ENCODE peak calls at places on chromosomes 13 and 19, in nine cellular contexts. One of them, this sample, is unnamed.
A peak's percentile ranks its signal among the peaks of the same experiment; 100 is the strongest.

GRCh38 chr19:40254714-40255418 is 28.4 kb upstream of the CCNP start:
- DNase-seq in A549: no peak
- DNase-seq in heart left ventricle: no peak
- DNase-seq in H54: no peak
- DNase-seq in ovary: no peak
- DNase-seq in stomach: no peak
- DNase-seq in lower leg skin: no peak
- DNase-seq in erythroblast: no peak
- DNase-seq in NB4: no peak
- DNase-seq in this sample: no peak

GRCh38 chr19:3224346-3225325 is at the start of gene CELF5:
- DNase-seq in A549: peak; percentile 35
- DNase-seq in heart left ventricle: peak; percentile 51
- DNase-seq in H54: peak; percentile 82
- DNase-seq in ovary: peak; percentile 59
- DNase-seq in stomach: peak; percentile 61
- DNase-seq in lower leg skin: no peak
- DNase-seq in erythroblast: peak; percentile 64
- DNase-seq in NB4: peak; percentile 33
- DNase-seq in this sample: no peak

GRCh38 chr19:54373781-54374266 is 9.1 kb upstream of the LAIR1 start:
- DNase-seq in A549: no peak
- DNase-seq in heart left ventricle: peak; percentile 52
- DNase-seq in H54: no peak
- DNase-seq in ovary: no peak
- DNase-seq in stomach: no peak
- DNase-seq in lower leg skin: no peak
- DNase-seq in erythroblast: no peak
- DNase-seq in NB4: peak; percentile 89
- DNase-seq in this sample: peak; percentile 32

GRCh38 chr13:32417995-32418394 is 9.9 kb downstream of the N4BP2L1 start:
- DNase-seq in A549: no peak
- DNase-seq in heart left ventricle: no peak
- DNase-seq in H54: no peak
- DNase-seq in ovary: no peak
- DNase-seq in stomach: no peak
- DNase-seq in lower leg skin: no peak
- DNase-seq in erythroblast: no peak
- DNase-seq in NB4: no peak
- DNase-seq in this sample: no peak

GRCh38 chr19:10450853-10451609 is 30.7 kb downstream of the PDE4A start:
- DNase-seq in A549: peak; percentile 34
- DNase-seq in heart left ventricle: no peak
- DNase-seq in H54: peak; percentile 68
- DNase-seq in ovary: no peak
- DNase-seq in stomach: no peak
- DNase-seq in lower leg skin: no peak
- DNase-seq in erythroblast: peak; percentile 88
- DNase-seq in NB4: peak; percentile 75
- DNase-seq in this sample: no peak

GRCh38 chr13:21707586-21707985 is 36.7 kb downstream of the FGF9 start:
- DNase-seq in A549: no peak
- DNase-seq in heart left ventricle: no peak
- DNase-seq in H54: no peak
- DNase-seq in ovary: no peak
- DNase-seq in stomach: no peak
- DNase-seq in lower leg skin: no peak
- DNase-seq in erythroblast: no peak
- DNase-seq in NB4: no peak
- DNase-seq in this sample: no peak

GRCh38 chr19:801030-801860 is 4.0 kb downstream of the PTBP1 start:
- DNase-seq in A549: no peak
- DNase-seq in heart left ventricle: peak; percentile 91
- DNase-seq in H54: no peak
- DNase-seq in ovary: peak; percentile 71
- DNase-seq in stomach: peak; percentile 84
- DNase-seq in lower leg skin: no peak
- DNase-seq in erythroblast: no peak
- DNase-seq in NB4: no peak
- DNase-seq in this sample: no peak

GRCh38 chr19:44163789-44164188 is 1.1 kb upstream of the ZNF226 start:
- DNase-seq in A549: no peak
- DNase-seq in heart left ventricle: no peak
- DNase-seq in H54: no peak
- DNase-seq in ovary: no peak
- DNase-seq in stomach: no peak
- DNase-seq in lower leg skin: no peak
- DNase-seq in erythroblast: no peak
- DNase-seq in NB4: no peak
- DNase-seq in this sample: no peak

GRCh38 chr19:55220525-55220924 is 8.0 kb downstream of the TMEM86B start:
- DNase-seq in A549: no peak
- DNase-seq in heart left ventricle: no peak
- DNase-seq in H54: no peak
- DNase-seq in ovary: no peak
- DNase-seq in stomach: no peak
- DNase-seq in lower leg skin: no peak
- DNase-seq in erythroblast: peak; percentile 19
- DNase-seq in NB4: no peak
- DNase-seq in this sample: no peak

GRCh38 chr13:38090913-38091312 is 221.3 kb upstream of the TRPC4 start:
- DNase-seq in A549: no peak
- DNase-seq in heart left ventricle: no peak
- DNase-seq in H54: no peak
- DNase-seq in ovary: no peak
- DNase-seq in stomach: no peak
- DNase-seq in lower leg skin: no peak
- DNase-seq in erythroblast: no peak
- DNase-seq in NB4: peak; percentile 14
- DNase-seq in this sample: no peak

GRCh38 chr13:86840250-86841191 is 830.6 kb upstream of the SLITRK5 start:
- DNase-seq in A549: no peak
- DNase-seq in heart left ventricle: no peak
- DNase-seq in H54: no peak
- DNase-seq in ovary: no peak
- DNase-seq in stomach: no peak
- DNase-seq in lower leg skin: no peak
- DNase-seq in erythroblast: no peak
- DNase-seq in NB4: no peak
- DNase-seq in this sample: no peak

GRCh38 chr13:48530833-48531232 is 2.0 kb downstream of the RCBTB2 start:
- DNase-seq in A549: no peak
- DNase-seq in heart left ventricle: no peak
- DNase-seq in H54: no peak
- DNase-seq in ovary: no peak
- DNase-seq in stomach: no peak
- DNase-seq in lower leg skin: no peak
- DNase-seq in erythroblast: no peak
- DNase-seq in NB4: no peak
- DNase-seq in this sample: no peak

GRCh38 chr13:48527955-48528354 is 4.9 kb downstream of the RCBTB2 start:
- DNase-seq in A549: no peak
- DNase-seq in heart left ventricle: no peak
- DNase-seq in H54: no peak
- DNase-seq in ovary: no peak
- DNase-seq in stomach: no peak
- DNase-seq in lower leg skin: no peak
- DNase-seq in erythroblast: no peak
- DNase-seq in NB4: no peak
- DNase-seq in this sample: no peak

GRCh38 chr13:48526269-48526668 is 6.6 kb downstream of the RCBTB2 start:
- DNase-seq in A549: no peak
- DNase-seq in heart left ventricle: no peak
- DNase-seq in H54: no peak
- DNase-seq in ovary: no peak
- DNase-seq in stomach: no peak
- DNase-seq in lower leg skin: no peak
- DNase-seq in erythroblast: no peak
- DNase-seq in NB4: no peak
- DNase-seq in this sample: no peak

GRCh38 chr13:48531416-48532145 is 1.3 kb downstream of the RCBTB2 start:
- DNase-seq in A549: no peak
- DNase-seq in heart left ventricle: no peak
- DNase-seq in H54: no peak
- DNase-seq in ovary: no peak
- DNase-seq in stomach: no peak
- DNase-seq in lower leg skin: no peak
- DNase-seq in erythroblast: no peak
- DNase-seq in NB4: peak; percentile 45
- DNase-seq in this sample: no peak

DNA sequence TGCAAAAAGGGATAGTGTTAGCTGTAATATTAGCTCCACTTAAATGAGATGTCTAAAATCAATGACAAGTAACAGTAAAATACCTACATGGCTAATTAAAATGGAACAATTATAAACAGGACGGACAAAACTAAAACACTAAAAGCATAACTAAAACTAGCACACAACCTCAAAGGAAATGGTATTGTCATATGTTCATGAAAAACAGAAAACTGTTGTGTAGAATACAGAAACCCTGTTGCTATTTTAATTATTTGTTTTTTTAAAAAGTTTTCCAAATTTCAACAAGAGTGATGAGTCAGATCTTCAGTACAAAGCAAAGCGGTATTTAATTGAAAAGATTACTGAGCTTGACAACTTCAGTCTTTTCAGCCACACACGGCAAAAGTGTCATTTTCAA is 4.2 kb downstream of the RCBTB2 start:
- DNase-seq in A549: no peak
- DNase-seq in heart left ventricle: no peak
- DNase-seq in H54: no peak
- DNase-seq in ovary: no peak
- DNase-seq in stomach: no peak
- DNase-seq in lower leg skin: no peak
- DNase-seq in erythroblast: no peak
- DNase-seq in NB4: no peak
- DNase-seq in this sample: no peak
- TF ChIP-seq POLR2A in A549: no peak
- TF ChIP-seq POLR2A in heart left ventricle: no peak
- TF ChIP-seq POLR2A in H54: no peak
- TF ChIP-seq POLR2A in ovary: no peak
- TF ChIP-seq POLR2A in stomach: no peak
- TF ChIP-seq POLR2A in lower leg skin: no peak
- TF ChIP-seq POLR2A in erythroblast: no peak
- TF ChIP-seq POLR2A in NB4: no peak
- TF ChIP-seq POLR2A in this sample: no peak

GRCh38 chr19:15010497-15011255 is 31.0 kb upstream of the SLC1A6 start:
- DNase-seq in A549: no peak
- DNase-seq in heart left ventricle: no peak
- DNase-seq in H54: no peak
- DNase-seq in ovary: no peak
- DNase-seq in stomach: no peak
- DNase-seq in lower leg skin: no peak
- DNase-seq in erythroblast: no peak
- DNase-seq in NB4: no peak
- DNase-seq in this sample: no peak

GRCh38 chr19:15015946-15016542 is 33.2 kb upstream of the CASP14 start:
- DNase-seq in A549: no peak
- DNase-seq in heart left ventricle: no peak
- DNase-seq in H54: peak; percentile 39
- DNase-seq in ovary: no peak
- DNase-seq in stomach: no peak
- DNase-seq in lower leg skin: no peak
- DNase-seq in erythroblast: peak; percentile 36
- DNase-seq in NB4: peak; percentile 41
- DNase-seq in this sample: no peak

GRCh38 chr19:15014579-15014978 is 34.7 kb upstream of the CASP14 start:
- DNase-seq in A549: no peak
- DNase-seq in heart left ventricle: no peak
- DNase-seq in H54: no peak
- DNase-seq in ovary: no peak
- DNase-seq in stomach: no peak
- DNase-seq in lower leg skin: no peak
- DNase-seq in erythroblast: no peak
- DNase-seq in NB4: peak; percentile 15
- DNase-seq in this sample: no peak
- TF ChIP-seq POLR2A in A549: no peak
- TF ChIP-seq POLR2A in heart left ventricle: no peak
- TF ChIP-seq POLR2A in H54: no peak
- TF ChIP-seq POLR2A in ovary: no peak
- TF ChIP-seq POLR2A in stomach: no peak
- TF ChIP-seq POLR2A in lower leg skin: no peak
- TF ChIP-seq POLR2A in erythroblast: no peak
- TF ChIP-seq POLR2A in NB4: no peak
- TF ChIP-seq POLR2A in this sample: no peak

GRCh38 chr13:93328943-93329342 is 102.3 kb downstream of the GPC6 start:
- DNase-seq in A549: no peak
- DNase-seq in heart left ventricle: no peak
- DNase-seq in H54: no peak
- DNase-seq in ovary: no peak
- DNase-seq in stomach: no peak
- DNase-seq in lower leg skin: no peak
- DNase-seq in erythroblast: no peak
- DNase-seq in NB4: no peak
- DNase-seq in this sample: no peak
- TF ChIP-seq POLR2A in A549: no peak
- TF ChIP-seq POLR2A in heart left ventricle: no peak
- TF ChIP-seq POLR2A in H54: no peak
- TF ChIP-seq POLR2A in ovary: no peak
- TF ChIP-seq POLR2A in stomach: no peak
- TF ChIP-seq POLR2A in lower leg skin: no peak
- TF ChIP-seq POLR2A in erythroblast: no peak
- TF ChIP-seq POLR2A in NB4: no peak
- TF ChIP-seq POLR2A in this sample: no peak

DNA sequence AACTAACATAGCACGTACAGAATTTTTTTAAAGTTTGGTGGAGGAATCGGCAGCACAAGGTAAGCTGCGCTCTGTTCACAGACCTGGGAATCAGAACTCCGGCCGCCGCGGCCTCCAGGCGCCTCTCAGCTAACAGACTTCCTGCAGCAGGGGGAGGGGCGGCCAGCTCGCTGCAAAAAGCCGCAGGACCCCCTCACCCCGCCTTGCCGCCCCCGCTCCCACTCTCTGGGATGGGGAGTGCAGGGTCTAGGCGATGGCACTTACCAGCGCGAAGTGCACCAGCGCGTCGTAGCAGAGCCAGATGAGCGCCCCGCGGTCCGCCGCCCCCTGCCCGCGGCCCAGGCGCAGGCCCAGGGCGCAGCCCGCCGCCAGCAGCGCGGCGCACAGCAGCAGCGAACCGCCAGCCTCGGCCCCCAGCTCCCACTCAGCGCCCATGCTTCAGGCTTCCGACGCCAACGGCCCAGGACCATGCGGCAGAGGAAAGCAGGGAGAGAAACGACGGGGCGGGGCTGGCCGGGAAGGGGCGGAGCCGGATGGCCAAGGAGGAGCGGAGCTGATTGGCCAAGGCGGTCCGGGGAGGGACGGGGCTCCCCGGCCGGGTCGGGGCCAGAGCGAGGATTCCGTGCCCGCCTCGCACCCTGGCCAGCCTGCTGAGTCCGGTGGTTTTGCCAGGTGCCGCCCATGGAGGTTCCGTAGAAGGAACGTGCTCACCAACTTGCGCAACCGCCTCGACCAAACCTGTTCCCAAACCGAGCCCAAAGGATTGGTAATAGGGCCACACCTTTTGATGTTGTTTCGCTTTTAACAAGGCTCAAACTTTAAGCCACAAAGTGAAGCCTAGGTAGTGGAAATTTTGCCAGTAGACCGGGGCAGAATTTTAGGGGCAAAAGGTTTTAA is at the start of gene EBPL:
- DNase-seq in A549: peak; percentile 77
- DNase-seq in heart left ventricle: peak; percentile 96
- DNase-seq in H54: peak; percentile 83
- DNase-seq in ovary: peak; percentile 94
- DNase-seq in stomach: peak; percentile 95
- DNase-seq in lower leg skin: peak; percentile 93
- DNase-seq in erythroblast: peak; percentile 86
- DNase-seq in NB4: peak; percentile 98
- DNase-seq in this sample: peak; percentile 91
- TF ChIP-seq POLR2A in A549: peak; percentile 70
- TF ChIP-seq POLR2A in heart left ventricle: peak; percentile 23
- TF ChIP-seq POLR2A in H54: peak; percentile 69
- TF ChIP-seq POLR2A in ovary: peak; percentile 51
- TF ChIP-seq POLR2A in stomach: no peak
- TF ChIP-seq POLR2A in lower leg skin: no peak
- TF ChIP-seq POLR2A in erythroblast: peak; percentile 63
- TF ChIP-seq POLR2A in NB4: peak; percentile 94
- TF ChIP-seq POLR2A in this sample: no peak

This sample was measured in gastrocnemius medialis.